ENCODE peak calls at places on chromosomes 6 and 20, in five cellular contexts. U is AG10803, I is lower lobe of right lung, G is SK-N-SH, C is neural progenitor cell. V is an unnamed sample.

GRCh38 chr6:111015656-111016190 is 33.9 kb downstream of the RPF2 start:
- DNase-seq in U (no peak), C (no peak), I (no peak), G (no peak), V (no peak)

GRCh38 chr6:29737707-29738630 is 14.7 kb downstream of the HLA-F start:
- DNase-seq in C (peak), I (peak), G (peak), U (peak), V (peak)

GRCh38 chr6:48567016-48567415 is 456.0 kb upstream of the PTCHD4 start:
- DNase-seq in C (peak), I (no peak), U (no peak), G (no peak), V (no peak)

GRCh38 chr6:43851204-43851855 is 81.3 kb downstream of the VEGFA start:
- DNase-seq in U (peak), G (no peak), I (no peak), C (no peak), V (no peak)

GRCh38 chr20:22070546-22070945 is 365.1 kb downstream of the PAX1 start:
- DNase-seq in U (peak), C (no peak), G (no peak), I (no peak), V (no peak)

GRCh38 chr6:6125495-6125894 is 118.8 kb upstream of the NRN1 start:
- DNase-seq in C (no peak), G (peak), U (no peak), I (no peak), V (no peak)

GRCh38 chr6:33490198-33490597 is 35.8 kb downstream of the ZBTB9 start:
- DNase-seq in I (no peak), U (no peak), G (no peak), C (no peak), V (no peak)

GRCh38 chr6:138987643-138988468 is at the start of gene REPS1:
- DNase-seq in U (peak), C (peak), I (peak), G (peak), V (peak)

GRCh38 chr6:43740961-43741764 is 28.8 kb upstream of the VEGFA start:
- DNase-seq in I (no peak), U (no peak), C (no peak), G (peak), V (no peak)

GRCh38 chr6:6993503-6994237 is 114.1 kb upstream of the RREB1 start:
- DNase-seq in U (no peak), G (no peak), I (no peak), C (no peak), V (no peak)

GRCh38 chr6:37244430-37245310 is 12.9 kb upstream of the TBC1D22B start:
- DNase-seq in I (peak), G (no peak), U (peak), C (no peak), V (no peak)

GRCh38 chr20:13703265-13703664 is 64.5 kb upstream of the TASP1 start:
- DNase-seq in C (no peak), U (no peak), I (no peak), G (no peak), V (no peak)
- TF ChIP-seq CTCF in C (peak), U (no peak), I (no peak), G (no peak), V (no peak)

GRCh38 chr6:164415832-164416563 is 893.4 kb downstream of the C6orf118 start:
- DNase-seq in U (no peak), C (peak), I (no peak), G (no peak), V (no peak)

GRCh38 chr6:164412566-164412965 is 896.8 kb downstream of the C6orf118 start:
- DNase-seq in G (no peak), C (no peak), I (no peak), U (no peak), V (no peak)

GRCh38 chr6:164419099-164419498 is 890.3 kb downstream of the C6orf118 start:
- DNase-seq in G (no peak), I (no peak), C (no peak), U (no peak), V (no peak)

GRCh38 chr6:164414695-164415094 is 894.7 kb downstream of the C6orf118 start:
- DNase-seq in U (no peak), C (no peak), I (no peak), G (no peak), V (no peak)

DNA sequence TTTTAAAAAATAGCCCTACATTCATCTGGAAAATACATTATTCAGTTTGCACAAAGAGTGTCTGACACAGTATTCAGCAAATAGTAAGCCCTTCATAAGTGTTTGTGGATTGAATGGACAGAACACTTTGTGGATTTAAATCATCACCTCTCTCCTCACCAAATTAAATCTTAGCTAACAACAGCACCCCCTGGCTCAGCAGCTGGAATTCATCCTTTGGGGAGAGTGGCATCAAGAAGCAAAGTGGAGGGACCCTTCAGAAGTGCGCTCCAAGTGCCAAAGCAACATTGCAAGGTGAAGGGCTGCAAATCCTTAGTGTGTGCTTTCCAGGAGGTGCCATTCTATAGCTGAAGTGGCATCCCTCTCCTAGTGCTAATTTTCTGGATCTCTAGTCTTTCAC is 891.9 kb downstream of the C6orf118 start:
- DNase-seq in U (no peak), I (no peak), G (no peak), C (peak), V (no peak)
- TF ChIP-seq CTCF in U (no peak), I (no peak), G (no peak), C (peak), V (no peak)

GRCh38 chr20:31719644-31720485 is 2.8 kb downstream of the BCL2L1 start:
- DNase-seq in G (no peak), I (no peak), U (peak), C (peak), V (peak)

GRCh38 chr20:31721408-31722332 is 998 bp downstream of the BCL2L1 start:
- DNase-seq in G (no peak), U (no peak), I (peak), C (no peak), V (no peak)

GRCh38 chr20:31722388-31723281 is at the start of gene BCL2L1:
- DNase-seq in C (peak), I (peak), U (peak), G (peak), V (peak)

GRCh38 chr20:31718952-31719643 is 3.6 kb downstream of the BCL2L1 start:
- DNase-seq in C (no peak), G (no peak), I (no peak), U (no peak), V (no peak)

GRCh38 chr20:31720486-31721407 is 1.9 kb downstream of the BCL2L1 start:
- DNase-seq in I (no peak), G (no peak), U (no peak), C (no peak), V (no peak)
- TF ChIP-seq CTCF in I (no peak), G (no peak), U (peak), C (no peak), V (no peak)

GRCh38 chr6:50145125-50145524 is 95.4 kb upstream of the DEFB112 start:
- DNase-seq in I (no peak), G (peak), C (peak), U (peak), V (no peak)
- TF ChIP-seq CTCF in I (no peak), G (peak), C (peak), U (peak), V (peak)

DNA sequence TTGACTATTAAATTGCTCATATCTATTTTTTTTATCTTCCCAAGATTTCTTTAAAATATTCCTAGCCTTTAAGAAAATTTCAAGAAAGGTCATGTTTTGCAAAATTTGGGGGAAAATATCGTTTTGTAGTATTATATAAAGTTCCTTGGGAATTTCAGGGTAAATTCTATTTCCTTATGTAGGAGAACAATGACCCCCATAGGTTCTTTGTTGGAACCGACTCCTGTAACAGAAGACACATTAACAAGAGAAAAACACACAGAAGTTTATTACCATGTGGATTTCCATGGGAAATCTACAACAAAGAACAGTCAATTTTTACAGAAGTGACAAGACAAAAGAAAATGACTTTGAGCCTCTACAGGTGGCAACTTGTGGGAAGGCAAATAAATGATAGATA is 68.1 kb downstream of the ADGB start:
- DNase-seq in U (no peak), C (no peak), G (no peak), I (no peak), V (no peak)
- TF ChIP-seq CTCF in U (no peak), C (peak), G (no peak), I (no peak), V (no peak)